ENCODE peak calls at places on chromosome 1, in seven cellular contexts. U, Q, B, K, A, J and G are unnamed samples.

GRCh38 chr1:221001167-221001566 is 121.9 kb downstream of the HLX start:
- DNase-seq in U (no peak), Q (no peak), B (no peak), K (no peak), A (no peak), J (no peak), G (no peak)

GRCh38 chr1:180249725-180250498 is 19.8 kb downstream of the LHX4 start:
- DNase-seq in U (no peak), Q (no peak), B (no peak), K (no peak), A (no peak), J (no peak), G (no peak)

GRCh38 chr1:42523171-42523570 is 60.1 kb downstream of the CCDC30 start:
- DNase-seq in U (no peak), Q (no peak), B (no peak), K (no peak), A (no peak), J (no peak), G (no peak)

GRCh38 chr1:234720709-234721436 is 110.9 kb upstream of the IRF2BP2 start:
- DNase-seq in U (peak), Q (no peak), B (no peak), K (no peak), A (peak), J (no peak), G (no peak)

GRCh38 chr1:192118881-192119280 is 39.4 kb upstream of the RGS18 start:
- DNase-seq in U (no peak), Q (no peak), B (no peak), K (no peak), A (no peak), J (no peak), G (no peak)

GRCh38 chr1:5238351-5239123 is 584.1 kb downstream of the AJAP1 start:
- DNase-seq in U (no peak), Q (no peak), B (no peak), K (no peak), A (no peak), J (no peak), G (no peak)

GRCh38 chr1:198909973-198910372 is 271.1 kb downstream of the PTPRC start:
- DNase-seq in U (peak), Q (no peak), B (peak), K (no peak), A (peak), J (no peak), G (no peak)

GRCh38 chr1:27192039-27192529 is 37.2 kb upstream of the SLC9A1 start:
- DNase-seq in U (no peak), Q (no peak), B (no peak), K (no peak), A (peak), J (no peak), G (no peak)

GRCh38 chr1:163896001-163896400 is 574.2 kb downstream of the NUF2 start:
- DNase-seq in U (no peak), Q (no peak), B (no peak), K (no peak), A (peak), J (no peak), G (no peak)

GRCh38 chr1:30135729-30136128 is 587.7 kb downstream of the MATN1 start:
- DNase-seq in U (no peak), Q (no peak), B (no peak), K (no peak), A (no peak), J (no peak), G (no peak)

GRCh38 chr1:228986093-228986904 is 251.0 kb downstream of the RHOU start:
- DNase-seq in U (no peak), Q (no peak), B (peak), K (no peak), A (peak), J (peak), G (peak)

GRCh38 chr1:17875171-17875881 is 120.2 kb downstream of the ACTL8 start:
- DNase-seq in U (peak), Q (no peak), B (peak), K (peak), A (peak), J (no peak), G (no peak)

GRCh38 chr1:231049121-231049979 is 9.3 kb upstream of the FAM89A start:
- DNase-seq in U (no peak), Q (no peak), B (no peak), K (no peak), A (no peak), J (no peak), G (no peak)

GRCh38 chr1:221712776-221713431 is 29.0 kb downstream of the DUSP10 start:
- DNase-seq in U (peak), Q (no peak), B (no peak), K (no peak), A (no peak), J (no peak), G (no peak)

GRCh38 chr1:177471244-177471643 is 300.5 kb downstream of the BRINP2 start:
- DNase-seq in U (peak), Q (no peak), B (peak), K (peak), A (peak), J (no peak), G (no peak)

GRCh38 chr1:177479600-177479999 is 308.8 kb downstream of the BRINP2 start:
- DNase-seq in U (no peak), Q (no peak), B (no peak), K (no peak), A (no peak), J (no peak), G (no peak)

GRCh38 chr1:177472567-177472966 is 301.8 kb downstream of the BRINP2 start:
- DNase-seq in U (no peak), Q (no peak), B (no peak), K (no peak), A (peak), J (no peak), G (no peak)

GRCh38 chr1:177476706-177477105 is 305.9 kb downstream of the BRINP2 start:
- DNase-seq in U (no peak), Q (no peak), B (no peak), K (no peak), A (no peak), J (no peak), G (no peak)
- TF ChIP-seq CTCF in U (no peak), Q (no peak), B (no peak), K (no peak), A (no peak), J (no peak), G (no peak)

GRCh38 chr1:200415693-200416593 is 6.1 kb upstream of the ZNF281 start:
- DNase-seq in U (peak), Q (peak), B (peak), K (peak), A (peak), J (peak), G (peak)
- H3K4me3 ChIP-seq in U (no peak), Q (no peak), B (no peak), K (no peak), A (peak), J (no peak), G (no peak)

DNA sequence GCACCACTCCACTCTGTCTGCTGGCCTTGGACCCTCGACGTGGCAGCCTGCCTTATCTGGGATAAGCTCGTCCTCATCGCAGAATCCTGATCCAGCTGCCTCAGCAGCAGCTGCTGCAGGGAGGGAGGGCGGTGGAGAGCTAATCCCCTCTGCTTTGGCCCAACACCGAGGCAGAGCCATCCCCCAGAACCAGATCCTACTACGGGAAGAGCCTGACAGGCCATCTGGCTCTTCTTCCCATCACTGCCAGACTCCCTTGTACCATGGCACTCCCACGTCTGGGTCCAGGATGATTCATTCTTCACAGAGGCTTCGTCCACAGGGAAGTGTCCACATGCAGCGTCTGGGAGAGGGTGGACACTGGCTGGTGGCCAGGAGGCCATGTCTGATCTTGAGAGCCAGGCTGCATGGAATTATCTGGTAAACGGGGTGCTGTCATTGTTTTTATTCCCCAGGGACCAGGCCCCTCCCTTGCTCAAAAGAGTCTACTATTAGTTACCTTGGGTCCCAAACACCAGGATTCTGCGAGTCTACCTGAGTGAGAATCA is 14.6 kb upstream of the PKP1 start:
- DNase-seq in U (peak), Q (peak), B (peak), K (peak), A (peak), J (no peak), G (no peak)
- TF ChIP-seq CTCF in U (no peak), Q (no peak), B (no peak), K (no peak), A (no peak), J (no peak), G (no peak)

DNA sequence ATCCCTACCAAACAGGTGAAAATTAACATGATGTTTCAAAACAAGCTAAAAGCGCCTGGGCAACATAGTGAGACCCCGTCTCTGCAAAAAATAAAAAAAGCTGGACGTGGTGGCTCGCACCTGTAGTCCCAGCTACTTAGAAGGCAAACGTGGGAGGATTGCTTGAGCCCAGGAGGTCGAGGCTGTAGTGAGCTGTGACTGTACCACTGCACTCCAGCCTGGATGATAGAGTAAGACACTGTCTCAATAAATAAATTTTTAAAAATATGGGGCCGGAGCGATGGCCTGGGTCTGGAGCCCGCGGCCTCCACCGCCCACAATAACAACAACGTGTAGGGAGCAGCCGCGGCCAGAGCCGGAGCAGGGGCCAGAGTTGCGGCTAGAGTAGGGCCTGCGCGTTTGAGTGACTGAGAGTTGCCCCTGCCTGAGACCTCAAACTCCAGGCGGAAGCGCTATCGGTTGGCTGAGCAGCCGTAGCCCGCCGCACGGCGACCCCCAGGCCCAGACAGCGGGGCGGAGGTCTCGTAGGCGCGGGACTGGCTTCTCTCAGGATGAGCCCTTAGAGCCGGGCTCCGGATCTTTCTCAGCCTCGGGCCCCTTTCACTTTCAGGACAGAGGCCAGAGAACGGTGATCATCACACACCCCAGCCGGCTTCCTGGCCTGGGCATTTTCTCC is 41.4 kb downstream of the ZMYM1 start:
- DNase-seq in U (peak), Q (no peak), B (no peak), K (peak), A (peak), J (no peak), G (no peak)
- H3K4me3 ChIP-seq in U (peak), Q (peak), B (peak), K (peak), A (peak), J (peak), G (peak)

GRCh38 chr1:19447550-19447949 is 37.8 kb downstream of the CAPZB start:
- DNase-seq in U (no peak), Q (no peak), B (no peak), K (no peak), A (no peak), J (no peak), G (no peak)

GRCh38 chr1:19444399-19445021 is 40.8 kb downstream of the CAPZB start:
- DNase-seq in U (no peak), Q (no peak), B (no peak), K (peak), A (no peak), J (no peak), G (no peak)

GRCh38 chr1:19448491-19449439 is 36.6 kb downstream of the CAPZB start:
- DNase-seq in U (peak), Q (peak), B (peak), K (peak), A (peak), J (no peak), G (no peak)

GRCh38 chr1:19443321-19443720 is 42.0 kb downstream of the CAPZB start:
- DNase-seq in U (no peak), Q (no peak), B (no peak), K (peak), A (no peak), J (no peak), G (no peak)

DNA sequence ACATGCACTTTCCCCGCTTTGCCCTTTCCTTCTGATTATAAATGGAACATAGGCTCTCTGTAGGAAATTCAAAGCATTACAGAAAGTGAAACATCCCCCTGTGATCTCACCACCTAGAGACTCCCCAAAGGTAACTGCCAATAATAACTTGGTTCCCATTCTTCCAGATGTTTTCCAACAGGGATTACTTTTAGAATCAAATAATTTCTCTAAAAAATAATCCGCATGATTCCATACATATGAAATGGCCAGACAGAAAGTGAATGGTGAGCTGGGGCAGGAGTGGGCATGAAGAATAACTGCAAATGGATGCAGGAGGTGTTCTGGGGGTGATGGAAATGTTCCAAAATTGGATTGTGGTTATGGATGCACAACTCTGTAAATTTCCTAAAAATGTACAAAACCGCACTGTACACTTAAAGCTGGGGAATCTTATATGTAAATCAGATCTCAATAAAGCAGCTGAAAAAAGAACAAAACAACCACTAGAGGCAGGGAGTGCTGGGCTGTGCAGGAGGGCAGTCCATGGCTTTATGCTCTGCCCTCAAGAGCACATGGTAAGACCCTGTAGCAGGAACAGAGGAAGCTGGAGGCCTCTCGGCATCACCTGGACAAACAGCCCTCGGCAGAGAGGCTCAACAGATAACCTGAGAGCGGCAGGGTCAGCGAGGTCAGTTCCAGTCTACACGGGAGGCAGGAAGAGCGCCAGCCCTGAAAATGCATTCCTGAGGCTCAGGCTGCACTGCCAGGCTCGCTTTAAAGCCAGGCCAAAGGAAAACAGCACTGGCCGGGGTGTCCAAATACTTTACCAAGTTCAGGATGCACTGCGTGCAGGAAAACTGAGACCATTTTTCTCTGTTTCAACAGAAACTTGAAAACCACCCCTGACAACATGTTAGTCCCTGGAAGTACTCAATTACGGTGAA is 39.7 kb downstream of the CAPZB start:
- DNase-seq in U (peak), Q (no peak), B (peak), K (peak), A (no peak), J (no peak), G (no peak)
- TF ChIP-seq CTCF in U (peak), Q (peak), B (peak), K (peak), A (peak), J (no peak), G (peak)

GRCh38 chr1:159944623-159945455 is 574 bp downstream of the IGSF9 start:
- DNase-seq in U (no peak), Q (no peak), B (no peak), K (no peak), A (no peak), J (no peak), G (no peak)

GRCh38 chr1:159941139-159941866 is 4.1 kb downstream of the IGSF9 start:
- DNase-seq in U (no peak), Q (no peak), B (no peak), K (no peak), A (no peak), J (no peak), G (no peak)

GRCh38 chr1:159941867-159942560 is 3.4 kb downstream of the IGSF9 start:
- DNase-seq in U (no peak), Q (no peak), B (no peak), K (no peak), A (no peak), J (no peak), G (no peak)

GRCh38 chr1:159943908-159944622 is 1.3 kb downstream of the IGSF9 start:
- DNase-seq in U (no peak), Q (no peak), B (no peak), K (no peak), A (no peak), J (no peak), G (no peak)

DNA sequence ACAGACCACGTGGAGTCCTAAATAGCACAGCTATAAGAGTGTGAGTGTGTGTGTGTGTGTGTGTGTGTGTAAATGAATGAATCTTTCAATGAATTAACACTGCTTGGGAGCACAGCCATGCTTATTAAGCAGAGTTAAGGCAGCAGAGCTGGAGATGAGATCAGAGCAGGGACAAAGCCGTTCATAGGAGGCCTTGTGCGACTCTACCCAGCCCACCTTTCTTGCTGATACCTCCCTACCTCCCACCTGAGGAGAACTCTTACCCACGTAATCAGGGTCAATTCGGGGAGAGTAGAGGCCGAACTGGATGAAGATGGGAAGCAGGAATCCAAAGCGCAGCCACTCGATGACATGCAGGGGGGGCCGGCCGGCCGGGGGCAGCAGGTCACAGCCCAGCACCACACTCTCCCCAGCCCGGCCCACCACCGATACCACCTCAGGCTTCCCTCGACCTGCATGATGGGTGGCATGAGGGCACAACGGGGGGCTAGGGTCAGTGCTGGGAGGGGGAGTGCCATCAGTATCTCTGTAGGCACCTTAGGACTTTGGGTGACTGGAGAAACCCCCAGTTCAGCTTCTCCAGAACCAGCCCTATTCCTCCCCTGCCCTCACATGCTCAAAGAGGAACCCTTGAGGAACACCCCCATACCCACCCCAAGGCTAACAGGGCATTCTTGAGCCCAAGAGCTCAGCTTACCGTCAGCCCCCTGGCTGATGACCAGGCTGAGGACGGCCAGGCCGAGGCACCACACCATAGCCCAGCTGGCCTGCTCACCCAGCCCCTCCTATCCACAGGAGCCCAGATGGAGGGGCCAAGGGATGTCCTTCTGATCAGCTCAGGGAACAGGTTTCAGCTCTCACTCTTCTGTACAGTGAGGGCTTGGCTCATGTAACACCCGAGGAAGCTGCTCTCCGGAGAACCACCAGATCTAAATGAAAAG is 2.4 kb downstream of the IGSF9 start:
- DNase-seq in U (no peak), Q (no peak), B (no peak), K (no peak), A (no peak), J (no peak), G (no peak)
- H3K4me3 ChIP-seq in U (no peak), Q (no peak), B (no peak), K (no peak), A (no peak), J (no peak), G (no peak)

GRCh38 chr1:154183045-154183968 is 8.6 kb downstream of the TPM3 start:
- DNase-seq in U (peak), Q (peak), B (peak), K (peak), A (peak), J (peak), G (peak)
- TF ChIP-seq CTCF in U (no peak), Q (no peak), B (no peak), K (peak), A (no peak), J (no peak), G (no peak)

DNA sequence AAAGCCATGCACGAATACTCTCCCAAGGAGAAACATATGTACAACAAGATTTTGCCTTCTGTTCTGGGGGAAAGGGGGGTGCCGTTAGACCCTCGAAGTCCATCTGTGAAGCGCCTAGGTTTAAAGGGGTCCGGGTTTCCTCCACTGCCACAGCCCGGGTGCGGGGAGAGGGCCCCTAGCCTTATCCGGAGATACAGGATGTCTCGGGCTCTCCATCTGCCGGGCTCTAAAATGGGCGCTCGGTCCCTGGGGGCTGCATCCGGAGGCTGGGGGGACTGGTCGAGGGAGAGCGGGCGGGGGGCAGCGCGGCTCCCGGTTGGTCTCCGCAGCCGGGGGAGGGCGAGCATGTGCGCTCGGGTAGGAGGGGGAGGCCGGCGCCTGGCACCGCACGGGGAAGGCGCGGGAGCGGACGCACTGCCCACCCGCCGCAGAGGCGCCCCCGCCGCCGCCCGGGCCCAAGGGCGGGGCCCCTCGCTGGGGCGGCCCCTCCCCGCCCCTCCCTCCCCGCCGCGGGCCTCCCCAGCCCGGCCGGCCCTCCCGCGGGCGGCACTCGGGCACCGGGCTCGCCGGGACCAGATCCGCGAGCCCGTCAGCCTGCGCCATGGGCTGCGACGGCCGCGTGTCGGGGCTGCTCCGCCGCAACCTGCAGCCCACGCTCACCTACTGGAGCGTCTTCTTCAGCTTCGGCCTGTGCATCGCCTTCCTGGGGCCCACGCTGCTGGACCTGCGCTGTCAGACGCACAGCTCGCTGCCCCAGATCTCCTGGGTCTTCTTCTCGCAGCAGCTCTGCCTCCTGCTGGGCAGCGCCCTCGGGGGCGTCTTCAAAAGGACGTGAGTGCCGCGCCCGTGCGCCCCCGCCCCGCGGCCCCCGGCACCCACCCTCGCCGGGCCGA is 63.1 kb downstream of the ELK4 start:
- DNase-seq in U (no peak), Q (no peak), B (no peak), K (no peak), A (no peak), J (no peak), G (no peak)
- H3K4me3 ChIP-seq in U (no peak), Q (no peak), B (no peak), K (no peak), A (no peak), J (peak), G (peak)